ENCODE peak calls at places on chromosomes 11 and 22, in four cellular contexts. One of them, this sample, is unnamed.

GRCh38 chr22:31826443-31826842 is 72.6 kb downstream of the DEPDC5 start:
- DNase-seq in KG1: no peak
- DNase-seq in HFF-Myc: no peak
- DNase-seq in left colon: no peak
- DNase-seq in this sample: no peak

GRCh38 chr11:28981331-28981865 is 873.2 kb downstream of the METTL15 start:
- DNase-seq in KG1: no peak
- DNase-seq in HFF-Myc: no peak
- DNase-seq in left colon: no peak
- DNase-seq in this sample: no peak

GRCh38 chr11:134639586-134640330 is 227.7 kb upstream of the B3GAT1 start:
- DNase-seq in KG1: no peak
- DNase-seq in HFF-Myc: no peak
- DNase-seq in left colon: peak
- DNase-seq in this sample: no peak

GRCh38 chr11:6249822-6250555 is 9.6 kb upstream of the CCKBR start:
- DNase-seq in KG1: no peak
- DNase-seq in HFF-Myc: peak
- DNase-seq in left colon: peak
- DNase-seq in this sample: peak

GRCh38 chr11:118696673-118697226 is 17.3 kb upstream of the TREH start:
- DNase-seq in KG1: no peak
- DNase-seq in HFF-Myc: no peak
- DNase-seq in left colon: no peak
- DNase-seq in this sample: no peak

GRCh38 chr11:64340671-64341335 is 799 bp downstream of the CCDC88B start:
- DNase-seq in KG1: peak
- DNase-seq in HFF-Myc: no peak
- DNase-seq in left colon: peak
- DNase-seq in this sample: no peak

GRCh38 chr11:57332694-57333440 is 2.8 kb downstream of the SSRP1 start:
- DNase-seq in KG1: no peak
- DNase-seq in HFF-Myc: no peak
- DNase-seq in left colon: no peak
- DNase-seq in this sample: no peak

GRCh38 chr11:46892109-46892508 is 26.2 kb downstream of the LRP4 start:
- DNase-seq in KG1: no peak
- DNase-seq in HFF-Myc: no peak
- DNase-seq in left colon: no peak
- DNase-seq in this sample: no peak

GRCh38 chr11:111676878-111677585 is 74.8 kb downstream of the SIK2 start:
- DNase-seq in KG1: no peak
- DNase-seq in HFF-Myc: peak
- DNase-seq in left colon: no peak
- DNase-seq in this sample: no peak

GRCh38 chr11:85076535-85077330 is 550.4 kb downstream of the DLG2 start:
- DNase-seq in KG1: no peak
- DNase-seq in HFF-Myc: no peak
- DNase-seq in left colon: no peak
- DNase-seq in this sample: no peak

GRCh38 chr11:4664791-4665190 is 21.0 kb downstream of the OR51E1 start:
- DNase-seq in KG1: no peak
- DNase-seq in HFF-Myc: no peak
- DNase-seq in left colon: no peak
- DNase-seq in this sample: no peak

GRCh38 chr22:47354668-47355387 is 592.4 kb downstream of the TBC1D22A start:
- DNase-seq in KG1: no peak
- DNase-seq in HFF-Myc: no peak
- DNase-seq in left colon: no peak
- DNase-seq in this sample: no peak

GRCh38 chr22:43230983-43231723 is 44.2 kb upstream of the TTLL12 start:
- DNase-seq in KG1: peak
- DNase-seq in HFF-Myc: peak
- DNase-seq in left colon: no peak
- DNase-seq in this sample: no peak

GRCh38 chr11:15194671-15195415 is 80.1 kb downstream of the INSC start:
- DNase-seq in KG1: no peak
- DNase-seq in HFF-Myc: no peak
- DNase-seq in left colon: no peak
- DNase-seq in this sample: no peak

GRCh38 chr11:72578051-72578450 is 96.2 kb downstream of the PDE2A start:
- DNase-seq in KG1: no peak
- DNase-seq in HFF-Myc: no peak
- DNase-seq in left colon: no peak
- DNase-seq in this sample: no peak

GRCh38 chr11:76666408-76666807 is 4.1 kb downstream of the LRRC32 start:
- DNase-seq in KG1: no peak
- DNase-seq in HFF-Myc: no peak
- DNase-seq in left colon: no peak
- DNase-seq in this sample: no peak

GRCh38 chr11:131370090-131370751 is at the start of gene NTM:
- DNase-seq in KG1: no peak
- DNase-seq in HFF-Myc: no peak
- DNase-seq in left colon: peak
- DNase-seq in this sample: peak

GRCh38 chr11:3738241-3738640 is 59.1 kb downstream of the NUP98 start:
- DNase-seq in KG1: no peak
- DNase-seq in HFF-Myc: no peak
- DNase-seq in left colon: no peak
- DNase-seq in this sample: peak

GRCh38 chr22:43308451-43309235 is 34.5 kb downstream of the SCUBE1 start:
- DNase-seq in KG1: no peak
- DNase-seq in HFF-Myc: no peak
- DNase-seq in left colon: no peak
- DNase-seq in this sample: no peak

GRCh38 chr11:57460017-57460755 is at the start of gene RTN4RL2:
- DNase-seq in KG1: no peak
- DNase-seq in HFF-Myc: no peak
- DNase-seq in left colon: no peak
- DNase-seq in this sample: no peak

GRCh38 chr22:49300241-49300640 is 527.4 kb downstream of the BRD1 start:
- DNase-seq in KG1: no peak
- DNase-seq in HFF-Myc: no peak
- DNase-seq in left colon: no peak
- DNase-seq in this sample: no peak

GRCh38 chr11:44795803-44796535 is 69.2 kb downstream of the TSPAN18 start:
- DNase-seq in KG1: no peak
- DNase-seq in HFF-Myc: no peak
- DNase-seq in left colon: no peak
- DNase-seq in this sample: no peak

GRCh38 chr11:25068451-25068850 is 571.6 kb downstream of the LUZP2 start:
- DNase-seq in KG1: no peak
- DNase-seq in HFF-Myc: no peak
- DNase-seq in left colon: no peak
- DNase-seq in this sample: no peak

GRCh38 chr11:74085542-74085892 is 76.6 kb upstream of the UCP3 start:
- DNase-seq in KG1: no peak
- DNase-seq in HFF-Myc: no peak
- DNase-seq in left colon: peak
- DNase-seq in this sample: no peak

GRCh38 chr11:1837171-1838076 is 1.4 kb upstream of the TNNI2 start:
- DNase-seq in KG1: peak
- DNase-seq in HFF-Myc: no peak
- DNase-seq in left colon: peak
- DNase-seq in this sample: no peak

GRCh38 chr11:44130751-44131150 is 35.3 kb downstream of the EXT2 start:
- DNase-seq in KG1: no peak
- DNase-seq in HFF-Myc: no peak
- DNase-seq in left colon: no peak
- DNase-seq in this sample: no peak

GRCh38 chr22:27246558-27246957 is 555.0 kb downstream of the MN1 start:
- DNase-seq in KG1: no peak
- DNase-seq in HFF-Myc: no peak
- DNase-seq in left colon: no peak
- DNase-seq in this sample: no peak

GRCh38 chr22:46087816-46088277 is 62.5 kb upstream of the PPARA start:
- DNase-seq in KG1: no peak
- DNase-seq in HFF-Myc: peak
- DNase-seq in left colon: peak
- DNase-seq in this sample: peak

GRCh38 chr22:30337461-30337778 is 10.7 kb upstream of the TBC1D10A start:
- DNase-seq in KG1: no peak
- DNase-seq in HFF-Myc: no peak
- DNase-seq in left colon: no peak
- DNase-seq in this sample: no peak

GRCh38 chr22:17430298-17430900 is 61.1 kb downstream of the CECR2 start:
- DNase-seq in KG1: no peak
- DNase-seq in HFF-Myc: no peak
- DNase-seq in left colon: no peak
- DNase-seq in this sample: no peak

GRCh38 chr11:36241512-36241911 is 47.7 kb downstream of the COMMD9 start:
- DNase-seq in KG1: no peak
- DNase-seq in HFF-Myc: no peak
- DNase-seq in left colon: no peak
- DNase-seq in this sample: no peak